ENCODE peak calls at places on chromosomes 1 and 21, in nine cellular contexts. One of them, this sample, is unnamed.
A peak's percentile ranks its signal among the peaks of the same experiment; 100 is the strongest.

GRCh38 chr1:168408531-168409242 is 128.0 kb downstream of the TBX19 start:
- DNase-seq in GM23338: no peak
- DNase-seq in stimulated activated CD4-positive, alpha-beta T cell treated with anti-CD3 and anti-CD28 coated beads, Interleukin-15, amount 100 ng/mL, for 24 hours: peak; percentile 79
- DNase-seq in hepatocyte: peak; percentile 63
- DNase-seq in fibroblast of the aortic adventitia: peak; percentile 35
- DNase-seq in heart left ventricle: no peak
- DNase-seq in NCI-H748 treated with DMSO at 0.1 percent for 48 hours: no peak
- DNase-seq in activated CD4-positive, CD25-positive, alpha-beta regulatory T cell treated with anti-CD3 and anti-CD28 coated beads, Interleukin-2, amount 50 U/mL, for 72 hours: peak; percentile 41
- DNase-seq in adrenal gland: no peak
- DNase-seq in this sample: no peak

GRCh38 chr1:68812295-68812694 is 315.4 kb upstream of the DEPDC1 start:
- DNase-seq in GM23338: no peak
- DNase-seq in stimulated activated CD4-positive, alpha-beta T cell treated with anti-CD3 and anti-CD28 coated beads, Interleukin-15, amount 100 ng/mL, for 24 hours: no peak
- DNase-seq in hepatocyte: no peak
- DNase-seq in fibroblast of the aortic adventitia: no peak
- DNase-seq in heart left ventricle: no peak
- DNase-seq in NCI-H748 treated with DMSO at 0.1 percent for 48 hours: no peak
- DNase-seq in activated CD4-positive, CD25-positive, alpha-beta regulatory T cell treated with anti-CD3 and anti-CD28 coated beads, Interleukin-2, amount 50 U/mL, for 72 hours: no peak
- DNase-seq in adrenal gland: no peak
- DNase-seq in this sample: no peak

GRCh38 chr1:35539824-35540261 is 17.4 kb downstream of the KIAA0319L start:
- DNase-seq in GM23338: no peak
- DNase-seq in stimulated activated CD4-positive, alpha-beta T cell treated with anti-CD3 and anti-CD28 coated beads, Interleukin-15, amount 100 ng/mL, for 24 hours: no peak
- DNase-seq in hepatocyte: no peak
- DNase-seq in fibroblast of the aortic adventitia: peak; percentile 85
- DNase-seq in heart left ventricle: no peak
- DNase-seq in NCI-H748 treated with DMSO at 0.1 percent for 48 hours: no peak
- DNase-seq in activated CD4-positive, CD25-positive, alpha-beta regulatory T cell treated with anti-CD3 and anti-CD28 coated beads, Interleukin-2, amount 50 U/mL, for 72 hours: no peak
- DNase-seq in adrenal gland: peak; percentile 40
- DNase-seq in this sample: no peak

GRCh38 chr1:27773732-27774445 is 870 bp downstream of the STX12 start:
- DNase-seq in GM23338: no peak
- DNase-seq in stimulated activated CD4-positive, alpha-beta T cell treated with anti-CD3 and anti-CD28 coated beads, Interleukin-15, amount 100 ng/mL, for 24 hours: no peak
- DNase-seq in hepatocyte: no peak
- DNase-seq in fibroblast of the aortic adventitia: peak; percentile 46
- DNase-seq in heart left ventricle: no peak
- DNase-seq in NCI-H748 treated with DMSO at 0.1 percent for 48 hours: no peak
- DNase-seq in activated CD4-positive, CD25-positive, alpha-beta regulatory T cell treated with anti-CD3 and anti-CD28 coated beads, Interleukin-2, amount 50 U/mL, for 72 hours: no peak
- DNase-seq in adrenal gland: no peak
- DNase-seq in this sample: no peak

GRCh38 chr21:25457946-25458345 is 149.3 kb downstream of the MRPL39 start:
- DNase-seq in GM23338: no peak
- DNase-seq in stimulated activated CD4-positive, alpha-beta T cell treated with anti-CD3 and anti-CD28 coated beads, Interleukin-15, amount 100 ng/mL, for 24 hours: no peak
- DNase-seq in hepatocyte: no peak
- DNase-seq in fibroblast of the aortic adventitia: no peak
- DNase-seq in heart left ventricle: no peak
- DNase-seq in NCI-H748 treated with DMSO at 0.1 percent for 48 hours: no peak
- DNase-seq in activated CD4-positive, CD25-positive, alpha-beta regulatory T cell treated with anti-CD3 and anti-CD28 coated beads, Interleukin-2, amount 50 U/mL, for 72 hours: no peak
- DNase-seq in adrenal gland: no peak
- DNase-seq in this sample: no peak

GRCh38 chr1:185193756-185194155 is 36.8 kb downstream of the SWT1 start:
- DNase-seq in GM23338: no peak
- DNase-seq in stimulated activated CD4-positive, alpha-beta T cell treated with anti-CD3 and anti-CD28 coated beads, Interleukin-15, amount 100 ng/mL, for 24 hours: no peak
- DNase-seq in hepatocyte: no peak
- DNase-seq in fibroblast of the aortic adventitia: no peak
- DNase-seq in heart left ventricle: no peak
- DNase-seq in NCI-H748 treated with DMSO at 0.1 percent for 48 hours: no peak
- DNase-seq in activated CD4-positive, CD25-positive, alpha-beta regulatory T cell treated with anti-CD3 and anti-CD28 coated beads, Interleukin-2, amount 50 U/mL, for 72 hours: no peak
- DNase-seq in adrenal gland: no peak
- DNase-seq in this sample: no peak

GRCh38 chr1:38992450-38993111 is 1.5 kb downstream of the AKIRIN1 start:
- DNase-seq in GM23338: no peak
- DNase-seq in stimulated activated CD4-positive, alpha-beta T cell treated with anti-CD3 and anti-CD28 coated beads, Interleukin-15, amount 100 ng/mL, for 24 hours: no peak
- DNase-seq in hepatocyte: peak; percentile 31
- DNase-seq in fibroblast of the aortic adventitia: no peak
- DNase-seq in heart left ventricle: no peak
- DNase-seq in NCI-H748 treated with DMSO at 0.1 percent for 48 hours: no peak
- DNase-seq in activated CD4-positive, CD25-positive, alpha-beta regulatory T cell treated with anti-CD3 and anti-CD28 coated beads, Interleukin-2, amount 50 U/mL, for 72 hours: no peak
- DNase-seq in adrenal gland: no peak
- DNase-seq in this sample: no peak

GRCh38 chr1:230141002-230141648 is 74.1 kb downstream of the GALNT2 start:
- DNase-seq in GM23338: no peak
- DNase-seq in stimulated activated CD4-positive, alpha-beta T cell treated with anti-CD3 and anti-CD28 coated beads, Interleukin-15, amount 100 ng/mL, for 24 hours: peak; percentile 29
- DNase-seq in hepatocyte: no peak
- DNase-seq in fibroblast of the aortic adventitia: peak; percentile 39
- DNase-seq in heart left ventricle: no peak
- DNase-seq in NCI-H748 treated with DMSO at 0.1 percent for 48 hours: no peak
- DNase-seq in activated CD4-positive, CD25-positive, alpha-beta regulatory T cell treated with anti-CD3 and anti-CD28 coated beads, Interleukin-2, amount 50 U/mL, for 72 hours: no peak
- DNase-seq in adrenal gland: no peak
- DNase-seq in this sample: no peak

GRCh38 chr21:44939532-44940115 is at the start of gene SLX9:
- DNase-seq in GM23338: peak; percentile 91
- DNase-seq in stimulated activated CD4-positive, alpha-beta T cell treated with anti-CD3 and anti-CD28 coated beads, Interleukin-15, amount 100 ng/mL, for 24 hours: peak; percentile 89
- DNase-seq in hepatocyte: peak; percentile 92
- DNase-seq in fibroblast of the aortic adventitia: peak; percentile 73
- DNase-seq in heart left ventricle: peak; percentile 83
- DNase-seq in NCI-H748 treated with DMSO at 0.1 percent for 48 hours: peak; percentile 57
- DNase-seq in activated CD4-positive, CD25-positive, alpha-beta regulatory T cell treated with anti-CD3 and anti-CD28 coated beads, Interleukin-2, amount 50 U/mL, for 72 hours: peak; percentile 81
- DNase-seq in adrenal gland: peak; percentile 69
- DNase-seq in this sample: peak; percentile 45

GRCh38 chr1:211007830-211008229 is 126.1 kb downstream of the KCNH1 start:
- DNase-seq in GM23338: no peak
- DNase-seq in stimulated activated CD4-positive, alpha-beta T cell treated with anti-CD3 and anti-CD28 coated beads, Interleukin-15, amount 100 ng/mL, for 24 hours: no peak
- DNase-seq in hepatocyte: no peak
- DNase-seq in fibroblast of the aortic adventitia: no peak
- DNase-seq in heart left ventricle: no peak
- DNase-seq in NCI-H748 treated with DMSO at 0.1 percent for 48 hours: no peak
- DNase-seq in activated CD4-positive, CD25-positive, alpha-beta regulatory T cell treated with anti-CD3 and anti-CD28 coated beads, Interleukin-2, amount 50 U/mL, for 72 hours: no peak
- DNase-seq in adrenal gland: no peak
- DNase-seq in this sample: no peak

GRCh38 chr1:6385673-6386191 is 7.8 kb downstream of the ACOT7 start:
- DNase-seq in GM23338: peak; percentile 96
- DNase-seq in stimulated activated CD4-positive, alpha-beta T cell treated with anti-CD3 and anti-CD28 coated beads, Interleukin-15, amount 100 ng/mL, for 24 hours: no peak
- DNase-seq in hepatocyte: peak; percentile 68
- DNase-seq in fibroblast of the aortic adventitia: peak; percentile 72
- DNase-seq in heart left ventricle: peak; percentile 71
- DNase-seq in NCI-H748 treated with DMSO at 0.1 percent for 48 hours: no peak
- DNase-seq in activated CD4-positive, CD25-positive, alpha-beta regulatory T cell treated with anti-CD3 and anti-CD28 coated beads, Interleukin-2, amount 50 U/mL, for 72 hours: no peak
- DNase-seq in adrenal gland: no peak
- DNase-seq in this sample: peak; percentile 55

GRCh38 chr1:177170756-177171535 is at the start of gene BRINP2:
- DNase-seq in GM23338: peak; percentile 95
- DNase-seq in stimulated activated CD4-positive, alpha-beta T cell treated with anti-CD3 and anti-CD28 coated beads, Interleukin-15, amount 100 ng/mL, for 24 hours: peak; percentile 5
- DNase-seq in hepatocyte: peak; percentile 63
- DNase-seq in fibroblast of the aortic adventitia: peak; percentile 3
- DNase-seq in heart left ventricle: peak; percentile 62
- DNase-seq in NCI-H748 treated with DMSO at 0.1 percent for 48 hours: peak; percentile 64
- DNase-seq in activated CD4-positive, CD25-positive, alpha-beta regulatory T cell treated with anti-CD3 and anti-CD28 coated beads, Interleukin-2, amount 50 U/mL, for 72 hours: no peak
- DNase-seq in adrenal gland: peak; percentile 81
- DNase-seq in this sample: peak; percentile 46

GRCh38 chr1:88609051-88609450 is 75.0 kb upstream of the PKN2 start:
- DNase-seq in GM23338: no peak
- DNase-seq in stimulated activated CD4-positive, alpha-beta T cell treated with anti-CD3 and anti-CD28 coated beads, Interleukin-15, amount 100 ng/mL, for 24 hours: no peak
- DNase-seq in hepatocyte: no peak
- DNase-seq in fibroblast of the aortic adventitia: no peak
- DNase-seq in heart left ventricle: no peak
- DNase-seq in NCI-H748 treated with DMSO at 0.1 percent for 48 hours: no peak
- DNase-seq in activated CD4-positive, CD25-positive, alpha-beta regulatory T cell treated with anti-CD3 and anti-CD28 coated beads, Interleukin-2, amount 50 U/mL, for 72 hours: no peak
- DNase-seq in adrenal gland: no peak
- DNase-seq in this sample: no peak

GRCh38 chr1:87682565-87682964 is 353.9 kb downstream of the LMO4 start:
- DNase-seq in GM23338: peak; percentile 31
- DNase-seq in stimulated activated CD4-positive, alpha-beta T cell treated with anti-CD3 and anti-CD28 coated beads, Interleukin-15, amount 100 ng/mL, for 24 hours: no peak
- DNase-seq in hepatocyte: no peak
- DNase-seq in fibroblast of the aortic adventitia: no peak
- DNase-seq in heart left ventricle: no peak
- DNase-seq in NCI-H748 treated with DMSO at 0.1 percent for 48 hours: no peak
- DNase-seq in activated CD4-positive, CD25-positive, alpha-beta regulatory T cell treated with anti-CD3 and anti-CD28 coated beads, Interleukin-2, amount 50 U/mL, for 72 hours: no peak
- DNase-seq in adrenal gland: no peak
- DNase-seq in this sample: no peak

GRCh38 chr1:167427843-167428242 is 90.5 kb downstream of the CD247 start:
- DNase-seq in GM23338: no peak
- DNase-seq in stimulated activated CD4-positive, alpha-beta T cell treated with anti-CD3 and anti-CD28 coated beads, Interleukin-15, amount 100 ng/mL, for 24 hours: no peak
- DNase-seq in hepatocyte: no peak
- DNase-seq in fibroblast of the aortic adventitia: peak; percentile 9
- DNase-seq in heart left ventricle: no peak
- DNase-seq in NCI-H748 treated with DMSO at 0.1 percent for 48 hours: no peak
- DNase-seq in activated CD4-positive, CD25-positive, alpha-beta regulatory T cell treated with anti-CD3 and anti-CD28 coated beads, Interleukin-2, amount 50 U/mL, for 72 hours: no peak
- DNase-seq in adrenal gland: no peak
- DNase-seq in this sample: no peak

GRCh38 chr1:221576268-221576667 is 165.6 kb downstream of the DUSP10 start:
- DNase-seq in GM23338: peak; percentile 13
- DNase-seq in stimulated activated CD4-positive, alpha-beta T cell treated with anti-CD3 and anti-CD28 coated beads, Interleukin-15, amount 100 ng/mL, for 24 hours: no peak
- DNase-seq in hepatocyte: no peak
- DNase-seq in fibroblast of the aortic adventitia: peak; percentile 48
- DNase-seq in heart left ventricle: no peak
- DNase-seq in NCI-H748 treated with DMSO at 0.1 percent for 48 hours: no peak
- DNase-seq in activated CD4-positive, CD25-positive, alpha-beta regulatory T cell treated with anti-CD3 and anti-CD28 coated beads, Interleukin-2, amount 50 U/mL, for 72 hours: no peak
- DNase-seq in adrenal gland: no peak
- DNase-seq in this sample: no peak

GRCh38 chr1:207876129-207876528 is 34.8 kb downstream of the CD34 start:
- DNase-seq in GM23338: peak; percentile 42
- DNase-seq in stimulated activated CD4-positive, alpha-beta T cell treated with anti-CD3 and anti-CD28 coated beads, Interleukin-15, amount 100 ng/mL, for 24 hours: no peak
- DNase-seq in hepatocyte: no peak
- DNase-seq in fibroblast of the aortic adventitia: no peak
- DNase-seq in heart left ventricle: no peak
- DNase-seq in NCI-H748 treated with DMSO at 0.1 percent for 48 hours: no peak
- DNase-seq in activated CD4-positive, CD25-positive, alpha-beta regulatory T cell treated with anti-CD3 and anti-CD28 coated beads, Interleukin-2, amount 50 U/mL, for 72 hours: no peak
- DNase-seq in adrenal gland: no peak
- DNase-seq in this sample: no peak

GRCh38 chr1:64934115-64934880 is 32.1 kb downstream of the JAK1 start:
- DNase-seq in GM23338: no peak
- DNase-seq in stimulated activated CD4-positive, alpha-beta T cell treated with anti-CD3 and anti-CD28 coated beads, Interleukin-15, amount 100 ng/mL, for 24 hours: no peak
- DNase-seq in hepatocyte: peak; percentile 38
- DNase-seq in fibroblast of the aortic adventitia: peak; percentile 79
- DNase-seq in heart left ventricle: peak; percentile 50
- DNase-seq in NCI-H748 treated with DMSO at 0.1 percent for 48 hours: no peak
- DNase-seq in activated CD4-positive, CD25-positive, alpha-beta regulatory T cell treated with anti-CD3 and anti-CD28 coated beads, Interleukin-2, amount 50 U/mL, for 72 hours: no peak
- DNase-seq in adrenal gland: peak; percentile 21
- DNase-seq in this sample: no peak

GRCh38 chr1:16162163-16162822 is 6.4 kb upstream of the EPHA2 start:
- DNase-seq in GM23338: peak; percentile 93
- DNase-seq in stimulated activated CD4-positive, alpha-beta T cell treated with anti-CD3 and anti-CD28 coated beads, Interleukin-15, amount 100 ng/mL, for 24 hours: peak; percentile 75
- DNase-seq in hepatocyte: peak; percentile 58
- DNase-seq in fibroblast of the aortic adventitia: no peak
- DNase-seq in heart left ventricle: no peak
- DNase-seq in NCI-H748 treated with DMSO at 0.1 percent for 48 hours: no peak
- DNase-seq in activated CD4-positive, CD25-positive, alpha-beta regulatory T cell treated with anti-CD3 and anti-CD28 coated beads, Interleukin-2, amount 50 U/mL, for 72 hours: peak; percentile 54
- DNase-seq in adrenal gland: no peak
- DNase-seq in this sample: no peak

GRCh38 chr1:203628997-203629508 is 2.4 kb downstream of the ATP2B4 start:
- DNase-seq in GM23338: no peak
- DNase-seq in stimulated activated CD4-positive, alpha-beta T cell treated with anti-CD3 and anti-CD28 coated beads, Interleukin-15, amount 100 ng/mL, for 24 hours: peak; percentile 35
- DNase-seq in hepatocyte: no peak
- DNase-seq in fibroblast of the aortic adventitia: no peak
- DNase-seq in heart left ventricle: no peak
- DNase-seq in NCI-H748 treated with DMSO at 0.1 percent for 48 hours: no peak
- DNase-seq in activated CD4-positive, CD25-positive, alpha-beta regulatory T cell treated with anti-CD3 and anti-CD28 coated beads, Interleukin-2, amount 50 U/mL, for 72 hours: peak; percentile 39
- DNase-seq in adrenal gland: no peak
- DNase-seq in this sample: no peak

GRCh38 chr1:173453982-173454381 is 23.2 kb upstream of the PRDX6 start:
- DNase-seq in GM23338: no peak
- DNase-seq in stimulated activated CD4-positive, alpha-beta T cell treated with anti-CD3 and anti-CD28 coated beads, Interleukin-15, amount 100 ng/mL, for 24 hours: no peak
- DNase-seq in hepatocyte: no peak
- DNase-seq in fibroblast of the aortic adventitia: peak; percentile 47
- DNase-seq in heart left ventricle: no peak
- DNase-seq in NCI-H748 treated with DMSO at 0.1 percent for 48 hours: no peak
- DNase-seq in activated CD4-positive, CD25-positive, alpha-beta regulatory T cell treated with anti-CD3 and anti-CD28 coated beads, Interleukin-2, amount 50 U/mL, for 72 hours: no peak
- DNase-seq in adrenal gland: no peak
- DNase-seq in this sample: no peak

GRCh38 chr1:221801773-221802516 is 60.1 kb upstream of the DUSP10 start:
- DNase-seq in GM23338: peak; percentile 26
- DNase-seq in stimulated activated CD4-positive, alpha-beta T cell treated with anti-CD3 and anti-CD28 coated beads, Interleukin-15, amount 100 ng/mL, for 24 hours: no peak
- DNase-seq in hepatocyte: peak; percentile 13
- DNase-seq in fibroblast of the aortic adventitia: peak; percentile 54
- DNase-seq in heart left ventricle: no peak
- DNase-seq in NCI-H748 treated with DMSO at 0.1 percent for 48 hours: no peak
- DNase-seq in activated CD4-positive, CD25-positive, alpha-beta regulatory T cell treated with anti-CD3 and anti-CD28 coated beads, Interleukin-2, amount 50 U/mL, for 72 hours: no peak
- DNase-seq in adrenal gland: no peak
- DNase-seq in this sample: no peak

GRCh38 chr1:25458550-25459298 is 28.0 kb downstream of the MACO1 start:
- DNase-seq in GM23338: no peak
- DNase-seq in stimulated activated CD4-positive, alpha-beta T cell treated with anti-CD3 and anti-CD28 coated beads, Interleukin-15, amount 100 ng/mL, for 24 hours: no peak
- DNase-seq in hepatocyte: no peak
- DNase-seq in fibroblast of the aortic adventitia: no peak
- DNase-seq in heart left ventricle: no peak
- DNase-seq in NCI-H748 treated with DMSO at 0.1 percent for 48 hours: no peak
- DNase-seq in activated CD4-positive, CD25-positive, alpha-beta regulatory T cell treated with anti-CD3 and anti-CD28 coated beads, Interleukin-2, amount 50 U/mL, for 72 hours: no peak
- DNase-seq in adrenal gland: no peak
- DNase-seq in this sample: no peak

GRCh38 chr1:160952129-160952510 is 2.5 kb downstream of the ITLN2 start:
- DNase-seq in GM23338: no peak
- DNase-seq in stimulated activated CD4-positive, alpha-beta T cell treated with anti-CD3 and anti-CD28 coated beads, Interleukin-15, amount 100 ng/mL, for 24 hours: no peak
- DNase-seq in hepatocyte: no peak
- DNase-seq in fibroblast of the aortic adventitia: no peak
- DNase-seq in heart left ventricle: no peak
- DNase-seq in NCI-H748 treated with DMSO at 0.1 percent for 48 hours: no peak
- DNase-seq in activated CD4-positive, CD25-positive, alpha-beta regulatory T cell treated with anti-CD3 and anti-CD28 coated beads, Interleukin-2, amount 50 U/mL, for 72 hours: no peak
- DNase-seq in adrenal gland: no peak
- DNase-seq in this sample: no peak

GRCh38 chr1:11541956-11542355 is 63.0 kb downstream of the DISP3 start:
- DNase-seq in GM23338: no peak
- DNase-seq in stimulated activated CD4-positive, alpha-beta T cell treated with anti-CD3 and anti-CD28 coated beads, Interleukin-15, amount 100 ng/mL, for 24 hours: no peak
- DNase-seq in hepatocyte: no peak
- DNase-seq in fibroblast of the aortic adventitia: no peak
- DNase-seq in heart left ventricle: no peak
- DNase-seq in NCI-H748 treated with DMSO at 0.1 percent for 48 hours: no peak
- DNase-seq in activated CD4-positive, CD25-positive, alpha-beta regulatory T cell treated with anti-CD3 and anti-CD28 coated beads, Interleukin-2, amount 50 U/mL, for 72 hours: no peak
- DNase-seq in adrenal gland: no peak
- DNase-seq in this sample: no peak

GRCh38 chr21:33843216-33843615 is 72.4 kb downstream of the ATP5PO start:
- DNase-seq in GM23338: no peak
- DNase-seq in stimulated activated CD4-positive, alpha-beta T cell treated with anti-CD3 and anti-CD28 coated beads, Interleukin-15, amount 100 ng/mL, for 24 hours: no peak
- DNase-seq in hepatocyte: no peak
- DNase-seq in fibroblast of the aortic adventitia: peak; percentile 20
- DNase-seq in heart left ventricle: no peak
- DNase-seq in NCI-H748 treated with DMSO at 0.1 percent for 48 hours: no peak
- DNase-seq in activated CD4-positive, CD25-positive, alpha-beta regulatory T cell treated with anti-CD3 and anti-CD28 coated beads, Interleukin-2, amount 50 U/mL, for 72 hours: no peak
- DNase-seq in adrenal gland: no peak
- DNase-seq in this sample: no peak

GRCh38 chr21:44010429-44010828 is 1.7 kb upstream of the TRAPPC10 start:
- DNase-seq in GM23338: peak; percentile 70
- DNase-seq in stimulated activated CD4-positive, alpha-beta T cell treated with anti-CD3 and anti-CD28 coated beads, Interleukin-15, amount 100 ng/mL, for 24 hours: no peak
- DNase-seq in hepatocyte: no peak
- DNase-seq in fibroblast of the aortic adventitia: no peak
- DNase-seq in heart left ventricle: no peak
- DNase-seq in NCI-H748 treated with DMSO at 0.1 percent for 48 hours: no peak
- DNase-seq in activated CD4-positive, CD25-positive, alpha-beta regulatory T cell treated with anti-CD3 and anti-CD28 coated beads, Interleukin-2, amount 50 U/mL, for 72 hours: no peak
- DNase-seq in adrenal gland: no peak
- DNase-seq in this sample: no peak

GRCh38 chr1:25590096-25590824 is 26.3 kb upstream of the MAN1C1 start:
- DNase-seq in GM23338: no peak
- DNase-seq in stimulated activated CD4-positive, alpha-beta T cell treated with anti-CD3 and anti-CD28 coated beads, Interleukin-15, amount 100 ng/mL, for 24 hours: no peak
- DNase-seq in hepatocyte: peak; percentile 60
- DNase-seq in fibroblast of the aortic adventitia: peak; percentile 67
- DNase-seq in heart left ventricle: peak; percentile 33
- DNase-seq in NCI-H748 treated with DMSO at 0.1 percent for 48 hours: no peak
- DNase-seq in activated CD4-positive, CD25-positive, alpha-beta regulatory T cell treated with anti-CD3 and anti-CD28 coated beads, Interleukin-2, amount 50 U/mL, for 72 hours: no peak
- DNase-seq in adrenal gland: no peak
- DNase-seq in this sample: no peak

GRCh38 chr1:207698822-207699483 is 52.9 kb upstream of the CD46 start:
- DNase-seq in GM23338: peak; percentile 85
- DNase-seq in stimulated activated CD4-positive, alpha-beta T cell treated with anti-CD3 and anti-CD28 coated beads, Interleukin-15, amount 100 ng/mL, for 24 hours: peak; percentile 50
- DNase-seq in hepatocyte: peak; percentile 80
- DNase-seq in fibroblast of the aortic adventitia: peak; percentile 64
- DNase-seq in heart left ventricle: no peak
- DNase-seq in NCI-H748 treated with DMSO at 0.1 percent for 48 hours: no peak
- DNase-seq in activated CD4-positive, CD25-positive, alpha-beta regulatory T cell treated with anti-CD3 and anti-CD28 coated beads, Interleukin-2, amount 50 U/mL, for 72 hours: peak; percentile 34
- DNase-seq in adrenal gland: peak; percentile 64
- DNase-seq in this sample: no peak

GRCh38 chr1:162230096-162230495 is 146.6 kb downstream of the SPATA46 start:
- DNase-seq in GM23338: peak; percentile 82
- DNase-seq in stimulated activated CD4-positive, alpha-beta T cell treated with anti-CD3 and anti-CD28 coated beads, Interleukin-15, amount 100 ng/mL, for 24 hours: no peak
- DNase-seq in hepatocyte: no peak
- DNase-seq in fibroblast of the aortic adventitia: no peak
- DNase-seq in heart left ventricle: peak; percentile 45
- DNase-seq in NCI-H748 treated with DMSO at 0.1 percent for 48 hours: peak; percentile 83
- DNase-seq in activated CD4-positive, CD25-positive, alpha-beta regulatory T cell treated with anti-CD3 and anti-CD28 coated beads, Interleukin-2, amount 50 U/mL, for 72 hours: no peak
- DNase-seq in adrenal gland: no peak
- DNase-seq in this sample: peak; percentile 28

GRCh38 chr1:45621501-45621836 is 2.4 kb downstream of the CCDC17 start:
- DNase-seq in GM23338: peak; percentile 17
- DNase-seq in stimulated activated CD4-positive, alpha-beta T cell treated with anti-CD3 and anti-CD28 coated beads, Interleukin-15, amount 100 ng/mL, for 24 hours: no peak
- DNase-seq in hepatocyte: no peak
- DNase-seq in fibroblast of the aortic adventitia: no peak
- DNase-seq in heart left ventricle: peak; percentile 43
- DNase-seq in NCI-H748 treated with DMSO at 0.1 percent for 48 hours: no peak
- DNase-seq in activated CD4-positive, CD25-positive, alpha-beta regulatory T cell treated with anti-CD3 and anti-CD28 coated beads, Interleukin-2, amount 50 U/mL, for 72 hours: no peak
- DNase-seq in adrenal gland: peak; percentile 34
- DNase-seq in this sample: no peak

This sample was measured in hypothalamus.